ENCODE peak calls at places on chromosomes 7 and 10, in four cellular contexts. One of them, this sample, is unnamed.

GRCh38 chr10:91190388-91190870 is 30.0 kb upstream of the PCGF5 start:
- DNase-seq in Calu3: no peak
- DNase-seq in AG04450: no peak
- DNase-seq in PC-9: no peak
- DNase-seq in this sample: no peak

GRCh38 chr10:24603333-24603732 is 120.4 kb downstream of the ARHGAP21 start:
- DNase-seq in Calu3: no peak
- DNase-seq in AG04450: no peak
- DNase-seq in PC-9: no peak
- DNase-seq in this sample: no peak

GRCh38 chr10:6755891-6756460 is 175.9 kb upstream of the PRKCQ start:
- DNase-seq in Calu3: no peak
- DNase-seq in AG04450: peak; percentile 54
- DNase-seq in PC-9: no peak
- DNase-seq in this sample: no peak

GRCh38 chr7:93843260-93843659 is 47.3 kb downstream of the TFPI2 start:
- DNase-seq in PC-9: no peak
- DNase-seq in Calu3: no peak
- DNase-seq in AG04450: no peak
- DNase-seq in this sample: no peak

GRCh38 chr10:124985162-124985561 is 43.2 kb downstream of the ZRANB1 start:
- DNase-seq in Calu3: no peak
- DNase-seq in PC-9: no peak
- DNase-seq in AG04450: no peak
- DNase-seq in this sample: no peak

GRCh38 chr7:151311294-151311864 is 30.2 kb upstream of the NUB1 start:
- DNase-seq in Calu3: peak; percentile 45
- DNase-seq in AG04450: no peak
- DNase-seq in PC-9: peak; percentile 12
- DNase-seq in this sample: no peak

GRCh38 chr10:76086571-76087260 is 655.3 kb downstream of the LRMDA start:
- DNase-seq in Calu3: peak; percentile 60
- DNase-seq in AG04450: peak; percentile 18
- DNase-seq in PC-9: no peak
- DNase-seq in this sample: no peak

GRCh38 chr10:7787857-7788639 is at the start of the genes ATP5F1C and KIN:
- DNase-seq in Calu3: peak; percentile 97
- DNase-seq in AG04450: peak; percentile 91
- DNase-seq in PC-9: peak; percentile 95
- DNase-seq in this sample: peak; percentile 94

DNA sequence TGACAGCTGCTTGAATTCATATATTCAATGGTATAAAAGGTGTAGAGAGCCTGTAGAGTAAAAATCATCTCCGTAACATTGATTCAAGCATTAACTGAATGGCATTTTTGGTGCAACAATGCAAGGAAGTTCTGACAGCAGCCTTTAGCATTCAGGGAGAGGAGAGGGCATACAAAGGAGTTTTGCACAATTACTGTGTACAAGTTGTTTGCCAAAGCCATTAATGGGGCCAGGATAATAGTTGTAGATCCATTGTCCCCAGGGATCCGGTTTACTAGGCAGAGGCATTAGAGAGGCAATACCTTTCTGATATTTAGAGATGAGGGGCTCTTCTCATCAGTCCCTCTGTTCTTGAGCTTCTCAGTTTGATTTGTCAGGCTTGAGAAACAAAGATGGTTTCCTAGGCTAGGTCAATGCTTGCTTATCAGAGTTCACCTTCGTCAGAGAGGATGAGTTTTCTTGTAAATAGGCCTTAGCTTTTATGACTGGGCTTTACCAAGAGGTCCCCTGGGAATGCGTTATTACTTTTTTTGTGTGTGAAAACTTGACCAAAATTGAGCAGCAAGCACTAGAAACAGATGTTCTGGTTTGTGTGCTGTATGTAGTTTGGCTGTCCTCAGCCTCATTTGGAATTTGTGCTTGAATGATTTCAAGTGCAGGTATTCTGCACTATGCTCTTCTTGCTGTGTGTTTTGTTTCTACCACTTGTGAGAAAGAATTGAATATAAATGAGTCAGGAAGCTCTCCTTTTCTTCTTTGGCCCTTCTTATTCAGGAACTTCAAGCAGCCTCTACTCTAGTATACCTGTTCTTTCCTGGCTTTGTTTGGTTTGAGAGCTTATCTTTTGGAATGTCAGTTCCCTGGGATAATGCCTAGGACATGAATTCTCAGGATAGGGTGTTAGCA is 32.0 kb downstream of the SND1 start:
- DNase-seq in PC-9: no peak
- DNase-seq in AG04450: no peak
- DNase-seq in Calu3: no peak
- DNase-seq in this sample: no peak
- TF ChIP-seq CTCF in PC-9: no peak
- TF ChIP-seq CTCF in AG04450: no peak
- TF ChIP-seq CTCF in Calu3: no peak
- TF ChIP-seq CTCF in this sample: no peak

GRCh38 chr10:14602807-14603538 is 171.7 kb downstream of the FAM107B start:
- DNase-seq in Calu3: no peak
- DNase-seq in PC-9: no peak
- DNase-seq in AG04450: no peak
- DNase-seq in this sample: no peak

GRCh38 chr10:14600065-14600464 is 174.6 kb downstream of the FAM107B start:
- DNase-seq in PC-9: no peak
- DNase-seq in Calu3: no peak
- DNase-seq in AG04450: no peak
- DNase-seq in this sample: no peak

GRCh38 chr10:14604181-14605142 is 170.2 kb downstream of the FAM107B start:
- DNase-seq in PC-9: peak; percentile 81
- DNase-seq in AG04450: no peak
- DNase-seq in Calu3: peak; percentile 79
- DNase-seq in this sample: peak; percentile 60

GRCh38 chr10:14603539-14604102 is 171.1 kb downstream of the FAM107B start:
- DNase-seq in Calu3: no peak
- DNase-seq in AG04450: no peak
- DNase-seq in PC-9: no peak
- DNase-seq in this sample: peak; percentile 23

DNA sequence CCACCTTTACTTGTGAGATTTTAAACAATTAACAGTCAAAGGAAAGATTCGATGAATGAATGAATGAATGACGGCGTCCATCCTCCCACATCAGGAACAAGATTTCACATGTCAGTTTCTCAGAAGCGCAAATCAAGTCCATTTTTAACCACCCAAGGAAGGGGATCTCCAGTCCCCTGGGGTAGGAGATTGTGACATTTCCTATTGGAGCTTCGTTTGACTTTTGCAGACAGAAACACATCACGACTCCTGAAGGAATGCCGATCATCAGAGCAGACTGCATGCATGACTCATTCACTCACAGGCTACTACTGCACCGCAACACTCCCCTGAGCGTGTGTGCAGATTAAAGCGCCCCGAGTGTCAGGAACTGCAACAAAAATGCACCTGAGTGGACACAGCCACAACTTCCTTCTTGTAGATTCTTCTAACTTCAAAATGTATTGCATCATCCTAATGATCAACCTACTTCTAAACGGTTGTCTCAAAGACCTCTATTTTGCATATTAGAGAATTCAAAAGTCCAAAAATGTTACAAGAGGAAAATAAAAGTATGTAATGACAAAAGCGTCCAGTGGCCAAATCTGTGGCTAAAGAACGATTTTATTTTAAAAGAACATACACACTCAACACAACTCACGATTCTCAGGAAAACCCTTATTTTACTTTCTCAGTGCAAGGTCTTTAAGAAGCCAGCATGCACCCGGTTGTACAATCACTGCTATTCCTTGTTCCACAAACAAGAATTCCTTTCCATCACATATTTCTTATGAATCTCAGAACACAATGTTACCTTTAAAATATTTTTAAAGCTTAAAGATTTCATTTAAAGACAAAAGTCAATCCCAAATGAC is 172.6 kb downstream of the FAM107B start:
- DNase-seq in Calu3: peak; percentile 72
- DNase-seq in AG04450: no peak
- DNase-seq in PC-9: peak; percentile 77
- DNase-seq in this sample: no peak
- TF ChIP-seq CTCF in Calu3: no peak
- TF ChIP-seq CTCF in AG04450: no peak
- TF ChIP-seq CTCF in PC-9: no peak
- TF ChIP-seq CTCF in this sample: no peak

DNA sequence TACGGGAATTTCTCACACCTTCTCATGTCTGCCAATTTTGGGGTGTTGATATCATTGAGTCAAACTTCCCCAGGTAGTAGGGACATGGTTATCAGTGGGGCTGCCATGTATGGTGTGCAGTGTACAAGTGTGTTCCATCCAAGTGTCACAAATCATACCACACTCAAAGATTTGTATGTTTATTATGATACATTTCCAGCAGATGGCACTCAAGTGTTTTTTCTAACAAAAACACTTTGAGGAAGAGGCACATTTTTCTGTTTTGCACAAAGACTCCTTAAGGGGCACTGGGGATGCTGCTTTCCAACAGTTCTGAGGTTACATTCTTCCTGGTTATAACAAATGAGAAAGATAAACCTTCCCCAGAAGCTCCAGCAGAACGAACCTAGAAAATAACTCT is 414.5 kb downstream of the REEP3 start:
- DNase-seq in Calu3: no peak
- DNase-seq in AG04450: no peak
- DNase-seq in PC-9: no peak
- DNase-seq in this sample: no peak
- TF ChIP-seq CTCF in Calu3: no peak
- TF ChIP-seq CTCF in AG04450: no peak
- TF ChIP-seq CTCF in PC-9: no peak
- TF ChIP-seq CTCF in this sample: peak; percentile 41

DNA sequence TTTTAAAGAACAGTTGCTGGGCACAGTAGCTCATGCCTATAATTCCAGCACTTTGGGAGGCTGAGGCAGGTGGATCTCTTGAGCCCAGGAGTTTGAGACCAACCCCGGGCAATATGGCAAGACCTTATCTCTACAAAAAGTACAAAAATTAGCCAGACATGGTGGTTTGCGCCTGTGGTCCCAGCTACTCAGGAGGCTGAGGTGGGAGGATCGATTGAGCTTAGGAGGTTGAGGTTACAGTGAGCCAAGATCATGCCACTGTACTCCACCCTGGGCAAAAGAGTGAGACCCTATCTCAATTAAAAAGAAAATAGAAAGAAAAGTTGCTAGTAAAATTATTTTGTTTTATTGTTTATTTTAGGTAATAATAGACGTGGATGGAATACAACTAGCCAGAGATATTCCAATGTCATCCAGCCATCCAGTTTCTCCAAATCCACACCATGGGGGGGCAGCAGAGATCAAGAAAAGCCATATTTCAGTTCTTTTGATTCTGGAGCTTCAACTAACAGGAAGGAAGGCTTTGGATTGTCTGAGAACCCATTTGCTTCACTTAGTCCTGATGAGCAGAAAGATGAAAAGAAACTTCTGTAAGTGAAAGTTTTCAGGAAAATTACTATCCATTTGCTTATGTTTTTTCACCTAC is 3.0 kb downstream of the NUP42 start:
- DNase-seq in Calu3: peak; percentile 80
- DNase-seq in AG04450: no peak
- DNase-seq in PC-9: peak; percentile 55
- DNase-seq in this sample: peak; percentile 35
- TF ChIP-seq CTCF in Calu3: peak; percentile 81
- TF ChIP-seq CTCF in AG04450: peak; percentile 59
- TF ChIP-seq CTCF in PC-9: peak; percentile 67
- TF ChIP-seq CTCF in this sample: peak; percentile 61

DNA sequence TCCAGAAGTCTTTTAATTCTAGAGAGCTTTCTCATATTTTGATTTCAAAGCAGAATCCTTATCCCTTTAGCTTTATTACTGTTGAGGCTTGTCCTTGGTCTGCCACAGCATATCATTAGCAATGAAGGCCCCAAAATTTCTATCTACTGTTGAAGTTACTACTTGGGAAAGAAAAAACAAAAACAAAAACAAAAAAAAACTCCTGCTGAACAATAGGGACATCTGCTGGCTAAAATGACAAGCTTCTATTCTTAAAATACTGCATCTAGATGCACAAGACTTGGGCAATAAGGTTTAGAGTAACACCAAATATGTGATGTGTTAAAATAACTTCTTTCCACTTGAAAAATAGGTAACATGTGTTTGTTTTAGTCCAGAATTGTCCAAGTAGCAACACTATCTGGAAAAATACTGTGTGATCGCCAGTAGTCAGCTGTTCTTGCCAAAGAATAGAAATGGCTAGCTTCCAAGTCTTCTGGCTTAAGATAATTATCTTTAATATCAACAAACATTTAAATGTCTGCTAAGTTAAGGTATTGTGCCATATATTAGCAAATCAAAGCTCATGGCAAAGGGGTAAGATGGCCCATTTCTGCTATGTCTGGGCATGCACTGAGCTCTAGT is 3.8 kb upstream of the DMTF1 start:
- DNase-seq in PC-9: no peak
- DNase-seq in AG04450: no peak
- DNase-seq in Calu3: no peak
- DNase-seq in this sample: no peak
- TF ChIP-seq CTCF in PC-9: peak; percentile 69
- TF ChIP-seq CTCF in AG04450: peak; percentile 48
- TF ChIP-seq CTCF in Calu3: no peak
- TF ChIP-seq CTCF in this sample: peak; percentile 67

GRCh38 chr10:63901916-63902315 is 380.7 kb downstream of the REEP3 start:
- DNase-seq in AG04450: no peak
- DNase-seq in Calu3: no peak
- DNase-seq in PC-9: no peak
- DNase-seq in this sample: no peak

GRCh38 chr10:63896992-63897391 is 375.8 kb downstream of the REEP3 start:
- DNase-seq in PC-9: no peak
- DNase-seq in AG04450: no peak
- DNase-seq in Calu3: no peak
- DNase-seq in this sample: no peak

GRCh38 chr10:63901228-63901627 is 380.0 kb downstream of the REEP3 start:
- DNase-seq in PC-9: no peak
- DNase-seq in Calu3: peak; percentile 32
- DNase-seq in AG04450: no peak
- DNase-seq in this sample: no peak
- TF ChIP-seq CTCF in PC-9: no peak
- TF ChIP-seq CTCF in Calu3: peak; percentile 66
- TF ChIP-seq CTCF in AG04450: no peak
- TF ChIP-seq CTCF in this sample: peak; percentile 38